ENCODE peak calls at places on chromosome 13, in eight cellular contexts. P is left lung; S is foreskin melanocyte; U is astrocyte of the hippocampus; A is AG09309; E is type B pancreatic cell; X is activated CD4-positive, alpha-beta T cell treated with anti-CD3 and anti-CD28 coated beads for 4 hours; V is stromal cell of bone marrow. B is an unnamed sample.

GRCh38 chr13:29943301-29944085 is 93.1 kb upstream of the UBL3 start:
- DNase-seq in P (no peak), S (no peak), U (no peak), A (no peak), E (no peak), X (no peak), V (no peak), B (no peak)

GRCh38 chr13:111868716-111869115 is 198.2 kb upstream of the SOX1 start:
- DNase-seq in P (no peak), S (no peak), U (no peak), A (no peak), E (no peak), X (no peak), V (no peak), B (no peak)

GRCh38 chr13:43546821-43547220 is 240.0 kb downstream of the ENOX1 start:
- DNase-seq in P (no peak), S (no peak), U (no peak), A (no peak), E (no peak), X (no peak), V (no peak), B (no peak)

GRCh38 chr13:112887151-112887550 is 81.9 kb upstream of the MCF2L start:
- DNase-seq in P (peak; percentile 35), S (no peak), U (no peak), A (no peak), E (no peak), X (no peak), V (no peak), B (no peak)

GRCh38 chr13:54647275-54647674 is 1618.7 kb downstream of the OLFM4 start:
- DNase-seq in P (no peak), S (no peak), U (no peak), A (no peak), E (no peak), X (no peak), V (no peak), B (no peak)

GRCh38 chr13:38046049-38046376 is 176.4 kb upstream of the TRPC4 start:
- DNase-seq in P (no peak), S (no peak), U (no peak), A (no peak), E (no peak), X (no peak), V (no peak), B (no peak)

GRCh38 chr13:113792236-113792770 is 33.3 kb downstream of the TMEM255B start:
- DNase-seq in P (no peak), S (no peak), U (no peak), A (no peak), E (no peak), X (no peak), V (no peak), B (no peak)

GRCh38 chr13:40490086-40490723 is 176.2 kb downstream of the FOXO1 start:
- DNase-seq in P (no peak), S (no peak), U (no peak), A (no peak), E (no peak), X (peak; percentile 55), V (no peak), B (no peak)

B was measured in MV-4-11.